ENCODE peak calls at places on chromosomes 16 and 17, in five cellular contexts. T is hepatic stellate cell, J is AG04450, B is Kasumi-1, K is HEK293T. O is an unnamed sample.

GRCh38 chr16:72848759-72849664 is 198.9 kb downstream of the ZFHX3 start:
- DNase-seq in B (no peak), J (peak), T (peak), K (peak), O (peak)

GRCh38 chr16:88639231-88640038 is 1.1 kb downstream of the IL17C start:
- DNase-seq in B (no peak), K (no peak), T (peak), J (no peak), O (no peak)

GRCh38 chr16:11004957-11005610 is 60.7 kb downstream of the CLEC16A start:
- DNase-seq in B (no peak), K (no peak), J (peak), T (peak), O (no peak)

GRCh38 chr16:31913668-31914067 is 40.1 kb downstream of the ZNF267 start:
- DNase-seq in K (no peak), T (no peak), J (no peak), B (no peak), O (no peak)

GRCh38 chr16:1188781-1189189 is 35.9 kb downstream of the CACNA1H start:
- DNase-seq in K (peak), J (no peak), T (peak), B (peak), O (no peak)

GRCh38 chr16:57579361-57579665 is 36.9 kb downstream of the ADGRG5 start:
- DNase-seq in K (no peak), T (no peak), B (no peak), J (no peak), O (no peak)

GRCh38 chr16:19044781-19045180 is 22.6 kb upstream of the COQ7 start:
- DNase-seq in J (no peak), B (no peak), T (no peak), K (no peak), O (no peak)

GRCh38 chr17:7215136-7215638 is 4.4 kb downstream of the DLG4 start:
- DNase-seq in K (no peak), B (no peak), J (no peak), T (no peak), O (no peak)